ENCODE peak calls at places on chromosomes 5 and 9, in seven cellular contexts. A, O, M, S, E, K and D are unnamed samples.

GRCh38 chr9:104780796-104781395 is 17.0 kb downstream of the NIPSNAP3B start:
- DNase-seq in A (peak), O (peak), M (peak), S (no peak), E (peak), K (no peak), D (no peak)

GRCh38 chr9:97558701-97559101 is 57.2 kb downstream of the TMOD1 start:
- DNase-seq in A (no peak), O (no peak), M (no peak), S (no peak), E (no peak), K (no peak), D (no peak)

GRCh38 chr5:138504799-138505198 is 38.2 kb downstream of the ETF1 start:
- DNase-seq in A (peak), O (no peak), M (no peak), S (no peak), E (no peak), K (peak), D (no peak)

GRCh38 chr5:80959768-80960442 is at the start of gene RASGRF2:
- DNase-seq in A (peak), O (peak), M (peak), S (peak), E (no peak), K (peak), D (peak)

GRCh38 chr9:2018162-2018643 is 3.1 kb downstream of the SMARCA2 start:
- DNase-seq in A (no peak), O (no peak), M (no peak), S (no peak), E (no peak), K (no peak), D (no peak)

GRCh38 chr5:63570752-63571151 is 391.5 kb downstream of the HTR1A start:
- DNase-seq in A (no peak), O (no peak), M (no peak), S (no peak), E (no peak), K (no peak), D (no peak)

GRCh38 chr5:91556-92263 is at the start of gene PLEKHG4B:
- DNase-seq in A (peak), O (no peak), M (no peak), S (no peak), E (no peak), K (no peak), D (no peak)

GRCh38 chr9:70563437-70564204 is 149.2 kb upstream of the KLF9 start:
- DNase-seq in A (peak), O (peak), M (peak), S (no peak), E (peak), K (no peak), D (peak)

GRCh38 chr5:119435436-119436132 is 16.7 kb upstream of the HSD17B4 start:
- DNase-seq in A (peak), O (peak), M (no peak), S (peak), E (peak), K (peak), D (peak)